ENCODE peak calls at places on chromosomes 12 and 14, in five cellular contexts. One of them, this sample, is unnamed.

GRCh38 chr12:51118706-51119105 is 35.3 kb upstream of the CSRNP2 start:
- DNase-seq in naive thymus-derived CD8-positive, alpha-beta T cell: no peak
- DNase-seq in stimulated activated CD4-positive, alpha-beta T cell treated with anti-CD3 and anti-CD28 coated beads, Interleukin-4, amount 100 ng/mL, for 48 hours: no peak
- DNase-seq in MG63: peak
- DNase-seq in kidney tubule cell: peak
- DNase-seq in this sample: no peak

GRCh38 chr12:4274396-4274959 is 916 bp downstream of the CCND2 start:
- DNase-seq in MG63: no peak
- DNase-seq in kidney tubule cell: no peak
- DNase-seq in stimulated activated CD4-positive, alpha-beta T cell treated with anti-CD3 and anti-CD28 coated beads, Interleukin-4, amount 100 ng/mL, for 48 hours: no peak
- DNase-seq in naive thymus-derived CD8-positive, alpha-beta T cell: peak
- DNase-seq in this sample: peak

GRCh38 chr12:104167519-104168458 is 29.8 kb upstream of the NFYB start:
- DNase-seq in naive thymus-derived CD8-positive, alpha-beta T cell: no peak
- DNase-seq in stimulated activated CD4-positive, alpha-beta T cell treated with anti-CD3 and anti-CD28 coated beads, Interleukin-4, amount 100 ng/mL, for 48 hours: no peak
- DNase-seq in MG63: no peak
- DNase-seq in kidney tubule cell: no peak
- DNase-seq in this sample: no peak

GRCh38 chr12:55771736-55772135 is 28.8 kb downstream of the GDF11 start:
- DNase-seq in MG63: no peak
- DNase-seq in kidney tubule cell: no peak
- DNase-seq in stimulated activated CD4-positive, alpha-beta T cell treated with anti-CD3 and anti-CD28 coated beads, Interleukin-4, amount 100 ng/mL, for 48 hours: no peak
- DNase-seq in naive thymus-derived CD8-positive, alpha-beta T cell: no peak
- DNase-seq in this sample: no peak

GRCh38 chr12:102343361-102344121 is 136.8 kb downstream of the IGF1 start:
- DNase-seq in stimulated activated CD4-positive, alpha-beta T cell treated with anti-CD3 and anti-CD28 coated beads, Interleukin-4, amount 100 ng/mL, for 48 hours: no peak
- DNase-seq in naive thymus-derived CD8-positive, alpha-beta T cell: no peak
- DNase-seq in MG63: no peak
- DNase-seq in kidney tubule cell: peak
- DNase-seq in this sample: no peak

GRCh38 chr12:111975161-111975931 is 37.6 kb downstream of the TMEM116 start:
- DNase-seq in stimulated activated CD4-positive, alpha-beta T cell treated with anti-CD3 and anti-CD28 coated beads, Interleukin-4, amount 100 ng/mL, for 48 hours: no peak
- DNase-seq in MG63: no peak
- DNase-seq in naive thymus-derived CD8-positive, alpha-beta T cell: no peak
- DNase-seq in kidney tubule cell: no peak
- DNase-seq in this sample: no peak

GRCh38 chr14:92464716-92465115 is 48.9 kb upstream of the RIN3 start:
- DNase-seq in stimulated activated CD4-positive, alpha-beta T cell treated with anti-CD3 and anti-CD28 coated beads, Interleukin-4, amount 100 ng/mL, for 48 hours: no peak
- DNase-seq in MG63: no peak
- DNase-seq in naive thymus-derived CD8-positive, alpha-beta T cell: no peak
- DNase-seq in kidney tubule cell: no peak
- DNase-seq in this sample: no peak

GRCh38 chr12:115046805-115047204 is 362.8 kb upstream of the TBX3 start:
- DNase-seq in naive thymus-derived CD8-positive, alpha-beta T cell: no peak
- DNase-seq in MG63: no peak
- DNase-seq in kidney tubule cell: no peak
- DNase-seq in stimulated activated CD4-positive, alpha-beta T cell treated with anti-CD3 and anti-CD28 coated beads, Interleukin-4, amount 100 ng/mL, for 48 hours: no peak
- DNase-seq in this sample: no peak

GRCh38 chr14:81485372-81485771 is 48.3 kb downstream of the SEL1L start:
- DNase-seq in naive thymus-derived CD8-positive, alpha-beta T cell: no peak
- DNase-seq in stimulated activated CD4-positive, alpha-beta T cell treated with anti-CD3 and anti-CD28 coated beads, Interleukin-4, amount 100 ng/mL, for 48 hours: no peak
- DNase-seq in MG63: no peak
- DNase-seq in kidney tubule cell: no peak
- DNase-seq in this sample: no peak

GRCh38 chr12:29226621-29227020 is 77.5 kb downstream of the FAR2 start:
- DNase-seq in kidney tubule cell: no peak
- DNase-seq in stimulated activated CD4-positive, alpha-beta T cell treated with anti-CD3 and anti-CD28 coated beads, Interleukin-4, amount 100 ng/mL, for 48 hours: no peak
- DNase-seq in naive thymus-derived CD8-positive, alpha-beta T cell: no peak
- DNase-seq in MG63: no peak
- DNase-seq in this sample: no peak

GRCh38 chr14:23346693-23347405 is 5.8 kb downstream of the SLC22A17 start:
- DNase-seq in MG63: no peak
- DNase-seq in stimulated activated CD4-positive, alpha-beta T cell treated with anti-CD3 and anti-CD28 coated beads, Interleukin-4, amount 100 ng/mL, for 48 hours: no peak
- DNase-seq in naive thymus-derived CD8-positive, alpha-beta T cell: no peak
- DNase-seq in kidney tubule cell: no peak
- DNase-seq in this sample: no peak

GRCh38 chr12:48813464-48814312 is 4.6 kb upstream of the CACNB3 start:
- DNase-seq in kidney tubule cell: no peak
- DNase-seq in MG63: no peak
- DNase-seq in stimulated activated CD4-positive, alpha-beta T cell treated with anti-CD3 and anti-CD28 coated beads, Interleukin-4, amount 100 ng/mL, for 48 hours: no peak
- DNase-seq in naive thymus-derived CD8-positive, alpha-beta T cell: no peak
- DNase-seq in this sample: no peak

GRCh38 chr14:76133103-76133502 is 18.6 kb upstream of the GPATCH2L start:
- DNase-seq in stimulated activated CD4-positive, alpha-beta T cell treated with anti-CD3 and anti-CD28 coated beads, Interleukin-4, amount 100 ng/mL, for 48 hours: no peak
- DNase-seq in naive thymus-derived CD8-positive, alpha-beta T cell: peak
- DNase-seq in kidney tubule cell: peak
- DNase-seq in MG63: no peak
- DNase-seq in this sample: no peak

GRCh38 chr14:21040370-21040925 is 1.7 kb upstream of the RNASE7 start:
- DNase-seq in naive thymus-derived CD8-positive, alpha-beta T cell: no peak
- DNase-seq in MG63: no peak
- DNase-seq in kidney tubule cell: no peak
- DNase-seq in stimulated activated CD4-positive, alpha-beta T cell treated with anti-CD3 and anti-CD28 coated beads, Interleukin-4, amount 100 ng/mL, for 48 hours: no peak
- DNase-seq in this sample: no peak

GRCh38 chr12:16385779-16386646 is 38.6 kb downstream of the MGST1 start:
- DNase-seq in naive thymus-derived CD8-positive, alpha-beta T cell: no peak
- DNase-seq in MG63: peak
- DNase-seq in kidney tubule cell: peak
- DNase-seq in stimulated activated CD4-positive, alpha-beta T cell treated with anti-CD3 and anti-CD28 coated beads, Interleukin-4, amount 100 ng/mL, for 48 hours: no peak
- DNase-seq in this sample: no peak

This sample was measured in Right ventricle myocardium superior.